ENCODE peak calls at places on chromosomes 13 and 19, in six cellular contexts. Z, L, W, C, K and G are unnamed samples.

GRCh38 chr19:13149628-13150186 is 468 bp downstream of the STX10 start:
- DNase-seq in Z (peak; percentile 93), L (peak; percentile 53), W (no peak), C (peak; percentile 66), K (peak; percentile 87), G (no peak)

GRCh38 chr13:47463726-47464125 is 537.3 kb downstream of the SUCLA2 start:
- DNase-seq in Z (no peak), L (peak; percentile 62), W (no peak), C (no peak), K (no peak), G (no peak)

GRCh38 chr13:27171244-27171829 is at the start of gene USP12:
- DNase-seq in Z (no peak), L (peak; percentile 36), W (no peak), C (peak; percentile 86), K (peak; percentile 59), G (no peak)

GRCh38 chr13:55345197-55345596 is 1795.5 kb upstream of the PRR20A start:
- DNase-seq in Z (no peak), L (no peak), W (no peak), C (no peak), K (no peak), G (no peak)

GRCh38 chr13:48400090-48400694 is 12.7 kb downstream of the LPAR6 start:
- DNase-seq in Z (no peak), L (no peak), W (no peak), C (no peak), K (no peak), G (no peak)

GRCh38 chr13:59531571-59532091 is 632.1 kb downstream of the DIAPH3 start:
- DNase-seq in Z (peak; percentile 95), L (peak; percentile 93), W (no peak), C (no peak), K (peak; percentile 67), G (peak; percentile 63)

GRCh38 chr13:76609643-76610042 is 276.6 kb downstream of the KCTD12 start:
- DNase-seq in Z (no peak), L (no peak), W (no peak), C (no peak), K (no peak), G (no peak)

GRCh38 chr19:7742575-7742974 is 4.8 kb downstream of the CD209 start:
- DNase-seq in Z (no peak), L (no peak), W (no peak), C (no peak), K (no peak), G (no peak)

GRCh38 chr19:33864311-33864850 is 67.7 kb downstream of the KCTD15 start:
- DNase-seq in Z (peak; percentile 76), L (no peak), W (no peak), C (no peak), K (no peak), G (no peak)

GRCh38 chr13:43939149-43939548 is 59.4 kb downstream of the LACC1 start:
- DNase-seq in Z (no peak), L (no peak), W (no peak), C (no peak), K (no peak), G (no peak)

GRCh38 chr19:1481224-1481892 is 2.3 kb upstream of the C19orf25 start:
- DNase-seq in Z (no peak), L (no peak), W (no peak), C (no peak), K (no peak), G (no peak)

GRCh38 chr13:67880916-67881315 is 650.8 kb upstream of the PCDH9 start:
- DNase-seq in Z (no peak), L (no peak), W (no peak), C (no peak), K (no peak), G (no peak)

GRCh38 chr13:57877596-57877995 is 246.1 kb downstream of the PCDH17 start:
- DNase-seq in Z (no peak), L (no peak), W (no peak), C (no peak), K (no peak), G (no peak)

GRCh38 chr13:112696869-112697465 is 7.1 kb downstream of the ATP11A start:
- DNase-seq in Z (peak; percentile 69), L (no peak), W (no peak), C (no peak), K (peak; percentile 41), G (no peak)

GRCh38 chr13:79346300-79346914 is 59.6 kb downstream of the RBM26 start:
- DNase-seq in Z (no peak), L (no peak), W (no peak), C (no peak), K (no peak), G (no peak)

GRCh38 chr13:21230516-21230915 is 54.1 kb downstream of the MRPL57 start:
- DNase-seq in Z (no peak), L (no peak), W (no peak), C (no peak), K (no peak), G (no peak)

GRCh38 chr19:6297202-6297601 is 17.4 kb upstream of the MLLT1 start:
- DNase-seq in Z (no peak), L (no peak), W (no peak), C (no peak), K (no peak), G (no peak)

GRCh38 chr13:111429064-111429558 is 108.7 kb downstream of the TEX29 start:
- DNase-seq in Z (no peak), L (peak; percentile 12), W (no peak), C (peak; percentile 54), K (no peak), G (no peak)

GRCh38 chr19:28960986-28961705 is 251.8 kb downstream of the UQCRFS1 start:
- DNase-seq in Z (no peak), L (peak; percentile 44), W (no peak), C (no peak), K (no peak), G (no peak)

GRCh38 chr19:51259348-51260245 is 8.7 kb downstream of the SIGLECL1 start:
- DNase-seq in Z (no peak), L (peak; percentile 51), W (no peak), C (peak; percentile 48), K (no peak), G (no peak)

GRCh38 chr13:24894972-24895300 is 131.0 kb downstream of the RNF17 start:
- DNase-seq in Z (no peak), L (no peak), W (no peak), C (no peak), K (no peak), G (no peak)

GRCh38 chr13:41356788-41357187 is 45.7 kb downstream of the NAA16 start:
- DNase-seq in Z (no peak), L (no peak), W (peak; percentile 38), C (no peak), K (no peak), G (no peak)

GRCh38 chr19:19215792-19216191 is 4.0 kb downstream of the NCAN start:
- DNase-seq in Z (no peak), L (no peak), W (no peak), C (no peak), K (no peak), G (no peak)

GRCh38 chr19:19213822-19214558 is 2.2 kb downstream of the NCAN start:
- DNase-seq in Z (no peak), L (no peak), W (no peak), C (no peak), K (no peak), G (no peak)

GRCh38 chr19:19214892-19215291 is 3.1 kb downstream of the NCAN start:
- DNase-seq in Z (no peak), L (peak; percentile 46), W (peak; percentile 11), C (no peak), K (no peak), G (no peak)

GRCh38 chr19:19218911-19219310 is 7.2 kb downstream of the NCAN start:
- DNase-seq in Z (no peak), L (no peak), W (no peak), C (no peak), K (no peak), G (no peak)

DNA sequence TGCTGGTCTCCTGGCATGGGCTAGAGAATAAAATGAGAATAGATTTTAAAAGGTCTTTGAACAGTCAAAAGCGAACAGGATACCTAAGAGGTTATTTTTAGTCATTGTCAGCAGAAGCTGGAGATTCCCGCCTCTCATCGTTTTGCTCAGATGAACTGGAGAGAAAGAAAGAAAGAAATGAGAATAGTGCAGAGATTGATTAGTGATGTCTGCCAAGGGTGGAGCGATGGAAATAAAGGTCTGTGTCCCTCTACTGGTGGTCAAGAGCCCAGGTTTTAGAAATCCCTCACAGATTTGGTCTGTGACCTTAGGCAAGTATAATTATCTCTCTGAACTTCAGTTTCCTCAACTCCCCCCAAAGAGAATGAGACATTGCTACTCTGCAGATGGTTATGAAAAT is 5.4 kb downstream of the NCAN start:
- DNase-seq in Z (no peak), L (peak; percentile 33), W (no peak), C (peak; percentile 66), K (no peak), G (no peak)
- TF ChIP-seq CTCF in Z (no peak), L (peak; percentile 7), W (no peak), C (peak; percentile 41), K (no peak), G (no peak)

DNA sequence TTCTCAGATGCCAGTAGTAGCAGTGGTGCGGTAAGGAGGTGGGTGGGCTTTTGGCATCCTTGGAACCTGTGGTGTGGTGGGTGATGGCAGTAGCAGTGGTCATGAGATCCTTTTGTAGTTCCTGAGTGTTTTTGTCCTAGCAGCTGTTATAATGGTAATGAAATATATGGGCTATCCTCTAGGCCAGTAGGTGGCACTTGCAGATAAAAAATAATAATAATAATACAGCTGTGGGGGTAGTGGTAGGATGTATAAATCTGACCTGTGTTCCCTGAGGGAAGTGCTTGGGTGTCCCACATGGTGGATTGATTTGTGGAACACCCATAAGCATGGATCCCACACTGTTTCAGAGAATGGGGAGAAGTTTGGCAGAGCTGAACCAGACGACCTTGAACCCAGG is 334.0 kb downstream of the SLITRK5 start:
- DNase-seq in Z (no peak), L (no peak), W (no peak), C (no peak), K (no peak), G (no peak)
- TF ChIP-seq CTCF in Z (no peak), L (no peak), W (no peak), C (no peak), K (no peak), G (no peak)

DNA sequence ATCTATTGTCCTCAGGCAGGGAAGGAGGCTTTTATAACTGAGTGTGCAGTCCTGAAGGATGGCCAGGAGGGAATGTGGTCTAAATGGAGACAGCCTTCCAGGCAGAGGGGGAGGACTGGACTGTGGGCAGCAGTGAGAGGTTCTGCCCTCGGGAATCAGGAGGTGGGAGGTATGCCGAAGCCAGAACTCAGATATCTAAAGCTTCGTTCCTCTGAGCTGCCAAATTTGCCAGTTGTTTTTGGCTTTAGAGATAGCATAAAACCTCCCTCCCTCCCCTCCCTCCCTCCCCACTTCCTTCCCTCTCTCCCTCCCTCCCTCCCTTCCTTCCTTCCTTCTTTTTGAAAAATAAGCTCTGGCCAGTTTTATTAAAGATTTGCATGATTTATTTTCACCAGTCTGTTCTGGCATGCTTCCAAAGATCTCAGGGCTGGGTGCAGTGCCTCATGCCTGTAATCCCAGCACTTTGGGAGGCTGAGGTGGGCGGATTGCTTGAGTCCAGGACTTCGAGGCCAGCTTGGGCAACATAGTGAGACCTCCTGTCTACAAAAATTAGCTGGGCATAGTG is 2.4 kb downstream of the MEDAG start:
- DNase-seq in Z (no peak), L (peak; percentile 93), W (no peak), C (peak; percentile 65), K (no peak), G (no peak)
- TF ChIP-seq CTCF in Z (no peak), L (no peak), W (no peak), C (no peak), K (no peak), G (no peak)

DNA sequence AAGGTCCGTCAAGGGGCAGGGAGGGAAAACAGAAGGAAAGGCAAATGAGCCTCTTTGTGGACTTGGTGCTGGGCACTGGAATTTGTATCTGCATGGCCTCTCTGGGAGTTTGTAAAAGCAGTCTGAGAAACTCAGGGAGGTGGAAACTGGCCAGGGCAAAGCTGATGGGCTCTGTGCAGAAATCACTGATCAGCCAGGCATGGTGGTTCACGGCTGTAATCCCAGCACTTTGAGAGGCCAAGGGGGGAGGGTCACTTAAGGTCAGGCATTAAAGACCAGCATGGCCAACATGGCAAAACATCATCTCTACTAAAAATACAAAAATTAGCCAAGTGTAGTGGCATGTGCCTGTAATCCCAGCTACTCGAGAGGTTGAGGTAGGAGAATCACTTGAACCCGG is 369.9 kb upstream of the ZNF507 start:
- DNase-seq in Z (peak; percentile 10), L (no peak), W (no peak), C (no peak), K (no peak), G (no peak)
- TF ChIP-seq CTCF in Z (no peak), L (no peak), W (no peak), C (no peak), K (no peak), G (no peak)